ENCODE peak calls at places on chromosome 18, in five cellular contexts. B is activated CD4-positive, alpha-beta T cell treated with anti-CD3 and anti-CD28 coated beads, Interleukin-2, amount 50 U/mL, for 4 hours; H is NCI-H345; I is NCI-H1105; G is neural crest cell. K is an unnamed sample.

GRCh38 chr18:63552581-63552980 is 10.4 kb downstream of the SERPINB12 start:
- DNase-seq in B (no peak), H (no peak), I (no peak), G (no peak), K (no peak)

GRCh38 chr18:46096651-46097300 is 1.3 kb downstream of the ATP5F1A start:
- DNase-seq in B (no peak), H (no peak), I (no peak), G (no peak), K (no peak)

GRCh38 chr18:27661320-27662049 is 476.4 kb upstream of the CHST9 start:
- DNase-seq in B (no peak), H (no peak), I (no peak), G (no peak), K (no peak)

GRCh38 chr18:3074094-3074493 is 61.1 kb upstream of the LPIN2 start:
- DNase-seq in B (no peak), H (no peak), I (no peak), G (no peak), K (no peak)

GRCh38 chr18:51070545-51070944 is 40.5 kb downstream of the SMAD4 start:
- DNase-seq in B (no peak), H (no peak), I (no peak), G (no peak), K (no peak)

GRCh38 chr18:25284861-25285574 is 66.9 kb downstream of the ZNF521 start:
- DNase-seq in B (no peak), H (peak), I (no peak), G (no peak), K (no peak)

GRCh38 chr18:45169610-45170009 is 445.7 kb upstream of the SLC14A2 start:
- DNase-seq in B (no peak), H (no peak), I (no peak), G (no peak), K (no peak)

GRCh38 chr18:7590800-7591560 is 23.9 kb downstream of the PTPRM start:
- DNase-seq in B (no peak), H (no peak), I (no peak), G (no peak), K (no peak)

GRCh38 chr18:23689616-23690504 is 607 bp downstream of the LAMA3 start:
- DNase-seq in B (no peak), H (no peak), I (no peak), G (peak), K (no peak)

GRCh38 chr18:70422061-70422965 is 133.5 kb downstream of the SOCS6 start:
- DNase-seq in B (no peak), H (no peak), I (peak), G (no peak), K (peak)

GRCh38 chr18:41771971-41772370 is 183.1 kb upstream of the PIK3C3 start:
- DNase-seq in B (no peak), H (no peak), I (no peak), G (no peak), K (no peak)

GRCh38 chr18:37179384-37179783 is 350.5 kb downstream of the KIAA1328 start:
- DNase-seq in B (no peak), H (peak), I (peak), G (no peak), K (no peak)

GRCh38 chr18:12750708-12751502 is 48.1 kb downstream of the PSMG2 start:
- DNase-seq in B (no peak), H (no peak), I (no peak), G (no peak), K (no peak)

GRCh38 chr18:74445585-74445984 is 11.5 kb downstream of the DIPK1C start:
- DNase-seq in B (no peak), H (no peak), I (no peak), G (no peak), K (no peak)

K was measured in dermis microvascular lymphatic vessel endothelial cell.